ENCODE peak calls at places on chromosomes 2 and 18, in seven cellular contexts. B, Y, L, N, R, O and E are unnamed samples. For H3K27me3, the result is how much of the 10 kb centered on the place peaks cover.

GRCh38 chr2:202909394-202910192 is 1.9 kb downstream of the WDR12 start:
- DNase-seq in R (no peak), L (no peak), O (no peak), B (no peak), N (no peak), Y (no peak), E (no peak)

GRCh38 chr2:49113046-49113445 is 41.3 kb downstream of the FSHR start:
- DNase-seq in B (no peak), L (no peak), N (no peak), Y (no peak), O (no peak), R (no peak), E (no peak)

GRCh38 chr18:5964108-5964507 is 68.8 kb upstream of the TMEM200C start:
- DNase-seq in L (no peak), N (no peak), O (no peak), R (no peak), Y (no peak), B (no peak), E (no peak)

GRCh38 chr18:2901405-2901989 is 54.7 kb downstream of the EMILIN2 start:
- DNase-seq in N (no peak), R (no peak), B (no peak), L (no peak), O (no peak), Y (no peak), E (no peak)

GRCh38 chr2:171547256-171547655 is 25.0 kb downstream of the CYBRD1 start:
- DNase-seq in Y (no peak), L (no peak), R (no peak), N (no peak), B (no peak), O (no peak), E (no peak)

GRCh38 chr2:7053650-7054262 is 136.5 kb downstream of the RNF144A start:
- DNase-seq in R (no peak), L (no peak), N (no peak), B (no peak), O (peak), Y (no peak), E (no peak)

GRCh38 chr2:126658316-126658909 is 2.5 kb downstream of the GYPC start:
- DNase-seq in Y (no peak), B (no peak), O (no peak), L (no peak), N (no peak), R (no peak), E (no peak)

GRCh38 chr18:69408522-69408921 is 7.8 kb downstream of the DOK6 start:
- DNase-seq in R (no peak), B (no peak), Y (no peak), L (no peak), O (no peak), N (no peak), E (no peak)

GRCh38 chr2:56132138-56132537 is 51.7 kb upstream of the CCDC85A start:
- DNase-seq in N (peak), L (no peak), O (no peak), B (no peak), Y (no peak), R (no peak), E (no peak)

GRCh38 chr2:86414996-86415395 is 26.2 kb upstream of the KDM3A start:
- DNase-seq in B (no peak), L (no peak), N (no peak), Y (no peak), R (no peak), O (no peak), E (no peak)

GRCh38 chr2:233259745-233260144 is 8.3 kb downstream of the ATG16L1 start:
- DNase-seq in L (no peak), N (no peak), O (no peak), R (no peak), B (no peak), Y (no peak), E (no peak)

GRCh38 chr2:162197095-162197825 is 45.2 kb upstream of the GCG start:
- DNase-seq in L (no peak), O (no peak), N (no peak), B (no peak), R (no peak), Y (no peak), E (no peak)

GRCh38 chr2:121707920-121708361 is 28.7 kb downstream of the NIFK start:
- DNase-seq in N (peak), O (no peak), Y (no peak), R (no peak), L (no peak), B (no peak), E (no peak)

GRCh38 chr2:100246163-100247145 is 75.8 kb downstream of the LONRF2 start:
- DNase-seq in R (no peak), B (no peak), L (no peak), Y (no peak), N (peak), O (peak), E (no peak)

GRCh38 chr2:232611559-232612218 is 21.7 kb upstream of the EFHD1 start:
- DNase-seq in Y (peak), L (no peak), R (peak), B (peak), O (peak), N (peak), E (peak)

GRCh38 chr18:50456285-50456684 is 81.4 kb downstream of the SKA1 start:
- DNase-seq in L (no peak), R (no peak), B (no peak), Y (no peak), O (no peak), N (no peak), E (no peak)

GRCh38 chr2:224260605-224261004 is 141.3 kb downstream of the FAM124B start:
- DNase-seq in Y (no peak), O (no peak), B (no peak), N (no peak), R (no peak), L (no peak), E (no peak)

GRCh38 chr2:226835420-226835795 is 446 bp upstream of the RHBDD1 start:
- DNase-seq in B (no peak), R (no peak), L (no peak), Y (no peak), O (peak), N (no peak), E (peak)

GRCh38 chr2:108594132-108594981 is 60.1 kb downstream of the LIMS1 start:
- DNase-seq in B (no peak), L (no peak), O (no peak), R (no peak), N (peak), Y (no peak), E (no peak)

GRCh38 chr2:108594982-108595464 is 60.8 kb downstream of the LIMS1 start:
- DNase-seq in O (no peak), N (peak), B (no peak), L (no peak), Y (no peak), R (no peak), E (no peak)

GRCh38 chr2:108591163-108591562 is 56.9 kb downstream of the LIMS1 start:
- DNase-seq in Y (no peak), O (no peak), N (no peak), R (no peak), L (no peak), B (no peak), E (no peak)

GRCh38 chr2:108589786-108590185 is 55.5 kb downstream of the LIMS1 start:
- DNase-seq in N (no peak), Y (no peak), O (no peak), R (no peak), B (no peak), L (no peak), E (no peak)

DNA sequence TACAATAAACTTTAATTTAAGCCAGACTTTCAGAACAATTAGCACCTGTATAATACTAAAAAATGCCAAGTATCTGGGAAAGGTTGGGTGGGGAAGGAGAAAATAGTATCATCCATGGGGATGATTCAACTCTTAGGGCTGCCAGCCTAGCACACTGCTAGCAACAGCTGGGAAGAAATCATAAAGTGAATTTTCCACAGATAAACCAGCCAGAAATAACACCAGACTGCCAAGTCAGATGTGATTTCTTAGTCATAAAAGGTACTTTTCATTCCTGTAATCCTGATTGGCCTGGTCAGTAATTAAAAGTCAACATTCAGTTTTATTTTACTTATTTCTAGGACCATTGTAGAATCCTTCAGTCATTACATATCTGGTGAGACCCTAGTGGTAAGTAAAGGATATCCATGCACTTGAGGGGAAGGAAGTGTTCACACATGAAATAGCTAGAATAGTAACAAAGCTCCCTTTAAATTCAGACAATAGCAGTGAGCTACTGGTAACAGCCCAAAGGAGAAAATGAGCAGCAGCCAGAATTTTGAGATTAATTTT is 59.4 kb downstream of the LIMS1 start:
- DNase-seq in B (no peak), N (no peak), L (no peak), Y (no peak), R (peak), O (no peak), E (no peak)
- TF ChIP-seq CTCF in B (no peak), N (no peak), L (no peak), Y (no peak), R (no peak), O (no peak), E (peak)

GRCh38 chr2:239666053-239666854 is 265.4 kb upstream of the HDAC4 start:
- DNase-seq in R (no peak), L (no peak), Y (no peak), B (no peak), N (no peak), O (no peak), E (no peak)

GRCh38 chr2:239663364-239663924 is 262.6 kb upstream of the HDAC4 start:
- DNase-seq in N (no peak), Y (no peak), O (no peak), B (no peak), L (no peak), R (no peak), E (no peak)

GRCh38 chr2:239666855-239667376 is 266.1 kb upstream of the HDAC4 start:
- DNase-seq in N (no peak), R (no peak), L (no peak), B (no peak), O (no peak), Y (no peak), E (no peak)

GRCh38 chr2:239662413-239663120 is 261.7 kb upstream of the HDAC4 start:
- DNase-seq in L (no peak), O (no peak), N (no peak), Y (no peak), R (no peak), B (no peak), E (no peak)

GRCh38 chr2:239664216-239664785 is 263.5 kb upstream of the HDAC4 start:
- DNase-seq in B (no peak), R (no peak), O (no peak), N (no peak), L (no peak), Y (no peak), E (no peak)
- H3K27me3 ChIP-seq in B (under half), R (under half), O (under half), N (under half), L (under half), Y (under half), E (under half)

GRCh38 chr2:214830794-214831346 is 21.4 kb upstream of the BARD1 start:
- DNase-seq in N (peak), R (no peak), O (no peak), B (no peak), Y (no peak), L (no peak), E (no peak)
- TF ChIP-seq CTCF in N (peak), R (peak), O (peak), B (no peak), Y (no peak), L (no peak), E (peak)

GRCh38 chr18:61333271-61333745 is at the start of gene CDH20:
- DNase-seq in R (no peak), Y (no peak), O (no peak), N (no peak), B (no peak), L (no peak), E (no peak)
- H3K27me3 ChIP-seq in R (under half), Y (under half), O (under half), N (under half), B (under half), L (under half), E (under half)

GRCh38 chr18:64103979-64104378 is 44.9 kb downstream of the LINC00305 start:
- DNase-seq in L (no peak), Y (no peak), N (peak), B (no peak), R (no peak), O (no peak), E (no peak)
- TF ChIP-seq CTCF in L (no peak), Y (no peak), N (peak), B (no peak), R (no peak), O (no peak), E (no peak)